ENCODE peak calls at places on chromosomes 7 and 10, in six cellular contexts. H, N, R, A, O and V are unnamed samples.

GRCh38 chr10:123583639-123584418 is 82.3 kb upstream of the GPR26 start:
- DNase-seq in H (no peak), N (peak; percentile 63), R (peak; percentile 84), A (peak; percentile 85), O (peak; percentile 87), V (no peak)

GRCh38 chr7:73330772-73331171 is 2.8 kb downstream of the FKBP6 start:
- DNase-seq in H (no peak), N (no peak), R (no peak), A (no peak), O (no peak), V (no peak)

GRCh38 chr10:20415684-20416083 is 481.4 kb downstream of the NEBL start:
- DNase-seq in H (no peak), N (no peak), R (no peak), A (no peak), O (no peak), V (no peak)

GRCh38 chr10:102479651-102480050 is 22.9 kb downstream of the ACTR1A start:
- DNase-seq in H (no peak), N (no peak), R (no peak), A (no peak), O (no peak), V (no peak)

GRCh38 chr10:127904931-127905622 is 1.8 kb upstream of the PTPRE start:
- DNase-seq in H (no peak), N (no peak), R (no peak), A (no peak), O (no peak), V (no peak)

GRCh38 chr7:76089865-76090495 is 42.1 kb downstream of the MDH2 start:
- DNase-seq in H (no peak), N (no peak), R (peak; percentile 81), A (no peak), O (no peak), V (no peak)

GRCh38 chr7:44324204-44325126 is 929 bp downstream of the CAMK2B start:
- DNase-seq in H (no peak), N (no peak), R (no peak), A (no peak), O (no peak), V (no peak)

GRCh38 chr7:100419660-100420226 is 8.8 kb downstream of the ZCWPW1 start:
- DNase-seq in H (no peak), N (no peak), R (no peak), A (no peak), O (no peak), V (no peak)

GRCh38 chr10:106185991-106186390 is 978.5 kb downstream of the SORCS1 start:
- DNase-seq in H (no peak), N (no peak), R (no peak), A (no peak), O (no peak), V (no peak)

GRCh38 chr7:80330434-80330833 is 181.4 kb downstream of the GNAT3 start:
- DNase-seq in H (no peak), N (no peak), R (no peak), A (no peak), O (no peak), V (no peak)

GRCh38 chr7:150322114-150322832 is 882 bp upstream of the LRRC61 start:
- DNase-seq in H (no peak), N (no peak), R (no peak), A (no peak), O (no peak), V (no peak)

GRCh38 chr7:28565990-28566389 is 153.7 kb downstream of the CREB5 start:
- DNase-seq in H (no peak), N (no peak), R (no peak), A (no peak), O (no peak), V (no peak)

GRCh38 chr10:131849591-131850489 is 51.0 kb upstream of the PPP2R2D start:
- DNase-seq in H (no peak), N (no peak), R (no peak), A (peak; percentile 73), O (peak; percentile 16), V (no peak)

GRCh38 chr7:120030871-120031270 is 242.1 kb upstream of the KCND2 start:
- DNase-seq in H (no peak), N (no peak), R (no peak), A (no peak), O (no peak), V (no peak)

GRCh38 chr7:867001-867405 is 9.4 kb upstream of the GET4 start:
- DNase-seq in H (no peak), N (no peak), R (peak; percentile 86), A (peak; percentile 68), O (peak; percentile 50), V (no peak)

GRCh38 chr7:15685358-15686181 is 913 bp downstream of the MEOX2 start:
- DNase-seq in H (no peak), N (no peak), R (no peak), A (no peak), O (no peak), V (no peak)

GRCh38 chr7:156091515-156092080 is 279.3 kb upstream of the SHH start:
- DNase-seq in H (no peak), N (no peak), R (no peak), A (no peak), O (no peak), V (no peak)

GRCh38 chr7:95867309-95867708 is 95.0 kb downstream of the DYNC1I1 start:
- DNase-seq in H (no peak), N (no peak), R (no peak), A (no peak), O (no peak), V (no peak)

GRCh38 chr7:1027285-1028043 is 16.9 kb upstream of the GPR146 start:
- DNase-seq in H (no peak), N (no peak), R (no peak), A (peak; percentile 86), O (no peak), V (no peak)

GRCh38 chr7:151601521-151602305 is 82.0 kb upstream of the RHEB start:
- DNase-seq in H (no peak), N (no peak), R (no peak), A (no peak), O (no peak), V (no peak)
- H3K27ac ChIP-seq in H (peak overlapping the region; percentile 99), N (no peak overlapping the region), R (no peak overlapping the region), A (no peak overlapping the region), O (no peak overlapping the region), V (no peak overlapping the region)

GRCh38 chr7:11194492-11194891 is 220.8 kb downstream of the PHF14 start:
- DNase-seq in H (no peak), N (no peak), R (no peak), A (no peak), O (no peak), V (no peak)

GRCh38 chr7:11191574-11192220 is 218.0 kb downstream of the PHF14 start:
- DNase-seq in H (no peak), N (no peak), R (no peak), A (no peak), O (no peak), V (no peak)

GRCh38 chr7:11192506-11192905 is 218.8 kb downstream of the PHF14 start:
- DNase-seq in H (no peak), N (no peak), R (no peak), A (no peak), O (no peak), V (no peak)

GRCh38 chr7:11193888-11194287 is 220.2 kb downstream of the PHF14 start:
- DNase-seq in H (no peak), N (no peak), R (no peak), A (no peak), O (no peak), V (no peak)

GRCh38 chr7:11193131-11193867 is 219.6 kb downstream of the PHF14 start:
- DNase-seq in H (no peak), N (no peak), R (peak; percentile 54), A (no peak), O (peak; percentile 58), V (no peak)
- H3K4me3 ChIP-seq in H (no peak overlapping the region), N (no peak overlapping the region), R (peak overlapping the region; percentile 37), A (no peak overlapping the region), O (peak overlapping the region; percentile 32), V (peak overlapping the region; percentile 83)

DNA sequence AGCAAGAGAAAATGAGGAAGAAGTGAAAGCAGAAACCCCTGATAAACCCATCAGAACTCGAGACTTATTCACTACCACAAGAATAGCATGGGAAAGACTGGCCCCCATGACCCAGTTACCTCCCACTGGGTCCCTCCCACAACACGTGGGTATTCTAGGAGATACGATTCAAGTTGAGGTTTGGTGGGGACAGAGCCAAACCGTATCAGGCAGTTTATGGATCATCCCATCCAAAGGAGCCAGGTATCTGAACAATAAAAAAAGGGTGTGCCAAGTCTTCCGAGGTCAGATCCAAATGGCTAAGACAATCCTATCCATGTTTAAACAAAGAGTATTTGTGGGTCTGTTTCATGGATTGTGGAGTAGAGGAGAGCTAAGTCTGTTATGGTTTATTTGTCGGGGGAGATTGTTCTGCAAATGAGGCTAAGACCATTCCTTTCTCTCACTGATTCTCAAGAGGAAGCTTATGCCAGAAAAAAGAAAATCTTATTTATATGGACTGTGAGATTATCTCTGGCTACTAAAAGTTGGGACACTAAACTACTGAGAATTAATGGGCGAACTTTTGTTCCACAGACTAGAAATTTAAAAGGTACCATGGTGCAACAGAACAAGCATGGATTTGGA is 203.7 kb downstream of the IPMK start:
- DNase-seq in H (no peak), N (no peak), R (no peak), A (no peak), O (no peak), V (no peak)
- TF ChIP-seq POLR2AphosphoS5 in H (no peak), N (no peak), R (no peak), A (no peak), O (no peak), V (no peak)

DNA sequence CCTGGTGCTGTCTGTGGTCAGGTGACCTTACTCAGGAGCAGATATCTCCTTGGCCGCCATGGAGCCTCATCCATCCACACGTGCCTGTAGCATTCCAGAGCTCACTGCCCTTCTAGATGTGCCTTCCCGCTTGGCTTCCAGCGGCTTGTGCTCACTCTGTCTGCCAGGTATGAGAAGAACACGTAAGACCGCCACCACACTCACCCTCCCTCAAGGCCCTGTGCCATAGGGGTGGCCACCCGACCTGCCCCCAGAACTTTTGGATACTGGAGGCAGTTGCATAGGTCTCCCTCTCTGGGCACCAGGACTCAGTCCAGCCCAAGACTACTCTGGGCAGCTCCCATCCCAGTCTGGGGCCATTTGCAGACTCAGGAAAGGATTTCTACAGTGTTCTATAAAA is 4.1 kb downstream of the MARVELD1 start:
- DNase-seq in H (no peak), N (no peak), R (no peak), A (peak; percentile 37), O (no peak), V (no peak)
- H3K27ac ChIP-seq in H (no peak overlapping the region), N (peak overlapping the region; percentile 77), R (no peak overlapping the region), A (no peak overlapping the region), O (peak overlapping the region; percentile 68), V (no peak overlapping the region)

GRCh38 chr7:117325836-117326235 is 3.0 kb upstream of the WNT2 start:
- DNase-seq in H (no peak), N (no peak), R (no peak), A (no peak), O (no peak), V (no peak)
- H3K4me3 ChIP-seq in H (no peak overlapping the region), N (no peak overlapping the region), R (no peak overlapping the region), A (no peak overlapping the region), O (no peak overlapping the region), V (no peak overlapping the region)

DNA sequence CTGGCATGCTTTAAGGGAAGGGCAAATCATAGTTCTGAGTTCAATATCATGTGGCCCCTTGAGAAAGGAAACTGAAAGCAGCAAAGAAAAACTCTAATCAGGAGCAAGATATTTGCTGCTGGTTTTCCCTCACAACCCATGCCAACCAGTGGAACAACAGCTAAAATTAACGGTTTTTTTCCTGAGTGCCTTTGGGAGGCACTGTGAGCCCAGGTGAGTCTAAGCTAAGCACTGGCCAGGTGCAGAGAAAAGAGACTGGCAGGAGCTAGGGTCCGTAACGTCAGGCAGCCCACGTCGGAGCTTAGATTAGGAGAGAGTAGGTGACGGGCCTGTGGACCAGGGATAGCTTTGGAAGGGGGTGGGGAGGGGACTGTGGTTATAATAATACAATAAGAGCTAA is 97.7 kb upstream of the PALS2 start:
- DNase-seq in H (no peak), N (no peak), R (no peak), A (no peak), O (no peak), V (no peak)
- TF ChIP-seq POLR2AphosphoS5 in H (no peak), N (no peak), R (no peak), A (no peak), O (no peak), V (no peak)